ENCODE peak calls at places on chromosomes 4 and X, in five cellular contexts. S is nephron progenitor cell, L is ascending aorta, A is neural progenitor cell, X is EL. N is an unnamed sample.

GRCh38 chr4:155734065-155734464 is 24.8 kb upstream of the GUCY1B1 start:
- DNase-seq in L (no peak), S (no peak), X (no peak), A (no peak), N (no peak)

GRCh38 chrX:100928660-100929613 is at the start of gene XKRX:
- DNase-seq in A (peak), X (peak), S (peak), L (no peak), N (peak)

GRCh38 chrX:13836575-13836974 is 19.7 kb upstream of the GPM6B start:
- DNase-seq in L (no peak), X (no peak), S (no peak), A (no peak), N (no peak)

GRCh38 chr4:53656421-53656981 is 65.2 kb upstream of the LNX1 start:
- DNase-seq in L (no peak), S (no peak), A (no peak), X (peak), N (no peak)

GRCh38 chr4:149347139-149347538 is 468.5 kb downstream of the IQCM start:
- DNase-seq in A (no peak), L (no peak), S (no peak), X (peak), N (no peak)

GRCh38 chrX:149495573-149496071 is 9.5 kb downstream of the IDS start:
- DNase-seq in S (no peak), X (peak), A (no peak), L (no peak), N (peak)

GRCh38 chrX:134002921-134003615 is 17.7 kb upstream of the GPC3 start:
- DNase-seq in X (no peak), A (no peak), S (no peak), L (no peak), N (no peak)

GRCh38 chr4:5381981-5382441 is 326.3 kb downstream of the EVC2 start:
- DNase-seq in A (no peak), L (no peak), S (no peak), X (peak), N (no peak)

GRCh38 chrX:51461053-51462050 is 35.0 kb downstream of the NUDT11 start:
- DNase-seq in A (peak), X (peak), S (peak), L (no peak), N (no peak)

GRCh38 chr4:1012031-1012739 is 759 bp downstream of the FGFRL1 start:
- DNase-seq in S (peak), L (no peak), X (peak), A (peak), N (peak)

GRCh38 chr4:176298664-176299063 is 21.1 kb upstream of the SPCS3 start:
- DNase-seq in L (no peak), S (no peak), A (no peak), X (no peak), N (peak)

GRCh38 chr4:101238706-101239105 is 108.6 kb downstream of the PPP3CA start:
- DNase-seq in L (no peak), S (no peak), X (peak), A (no peak), N (no peak)

GRCh38 chr4:82266345-82266744 is 107.4 kb downstream of the HNRNPD start:
- DNase-seq in L (no peak), S (no peak), A (no peak), X (no peak), N (no peak)

GRCh38 chrX:121260568-121261240 is 213.3 kb downstream of the GLUD2 start:
- DNase-seq in X (peak), L (no peak), A (peak), S (no peak), N (no peak)

GRCh38 chr4:86593726-86594558 is at the start of gene PTPN13:
- DNase-seq in A (peak), S (peak), L (peak), X (peak), N (peak)

N was measured in endodermal cell.